ENCODE peak calls at places on chromosome 10, in eight cellular contexts. One of them, this sample, is unnamed. For H3K4me1, the result is how much of the 10 kb centered on the place peaks cover.

GRCh38 chr10:72085166-72085565 is 3.2 kb downstream of the SPOCK2 start:
- DNase-seq in tibial artery: no peak
- DNase-seq in endothelial cell of umbilical vein: no peak
- DNase-seq in stomach: no peak
- DNase-seq in ovary: no peak
- DNase-seq in mammary epithelial cell: no peak
- DNase-seq in GM23338: no peak
- DNase-seq in IMR-90: no peak
- DNase-seq in this sample: no peak

GRCh38 chr10:76942556-76943416 is 694.8 kb downstream of the KCNMA1 start:
- DNase-seq in tibial artery: no peak
- DNase-seq in endothelial cell of umbilical vein: no peak
- DNase-seq in stomach: no peak
- DNase-seq in ovary: no peak
- DNase-seq in mammary epithelial cell: peak
- DNase-seq in GM23338: no peak
- DNase-seq in IMR-90: peak
- DNase-seq in this sample: no peak

GRCh38 chr10:109219935-109220334 is 703.4 kb downstream of the XPNPEP1 start:
- DNase-seq in tibial artery: no peak
- DNase-seq in endothelial cell of umbilical vein: no peak
- DNase-seq in stomach: no peak
- DNase-seq in ovary: no peak
- DNase-seq in mammary epithelial cell: no peak
- DNase-seq in GM23338: no peak
- DNase-seq in IMR-90: no peak
- DNase-seq in this sample: no peak

GRCh38 chr10:116766241-116767198 is 24.2 kb upstream of the HSPA12A start:
- DNase-seq in tibial artery: no peak
- DNase-seq in endothelial cell of umbilical vein: no peak
- DNase-seq in stomach: no peak
- DNase-seq in ovary: no peak
- DNase-seq in mammary epithelial cell: no peak
- DNase-seq in GM23338: peak
- DNase-seq in IMR-90: no peak
- DNase-seq in this sample: no peak

GRCh38 chr10:86330778-86331763 is 35.5 kb downstream of the GRID1 start:
- DNase-seq in tibial artery: no peak
- DNase-seq in endothelial cell of umbilical vein: no peak
- DNase-seq in stomach: no peak
- DNase-seq in ovary: no peak
- DNase-seq in mammary epithelial cell: no peak
- DNase-seq in GM23338: no peak
- DNase-seq in IMR-90: no peak
- DNase-seq in this sample: peak

GRCh38 chr10:521844-522243 is 167.6 kb downstream of the DIP2C start:
- DNase-seq in tibial artery: no peak
- DNase-seq in endothelial cell of umbilical vein: no peak
- DNase-seq in stomach: no peak
- DNase-seq in ovary: peak
- DNase-seq in mammary epithelial cell: no peak
- DNase-seq in GM23338: no peak
- DNase-seq in IMR-90: no peak
- DNase-seq in this sample: no peak

GRCh38 chr10:3935933-3936359 is 150.9 kb upstream of the KLF6 start:
- DNase-seq in tibial artery: peak
- DNase-seq in endothelial cell of umbilical vein: peak
- DNase-seq in stomach: peak
- DNase-seq in ovary: no peak
- DNase-seq in mammary epithelial cell: no peak
- DNase-seq in GM23338: no peak
- DNase-seq in IMR-90: no peak
- DNase-seq in this sample: no peak

GRCh38 chr10:69757206-69757552 is 44.5 kb upstream of the COL13A1 start:
- DNase-seq in tibial artery: no peak
- DNase-seq in endothelial cell of umbilical vein: no peak
- DNase-seq in stomach: no peak
- DNase-seq in ovary: no peak
- DNase-seq in mammary epithelial cell: no peak
- DNase-seq in GM23338: no peak
- DNase-seq in IMR-90: no peak
- DNase-seq in this sample: no peak

GRCh38 chr10:45008524-45009161 is 7.9 kb downstream of the ZNF22 start:
- DNase-seq in tibial artery: no peak
- DNase-seq in endothelial cell of umbilical vein: peak
- DNase-seq in stomach: no peak
- DNase-seq in ovary: no peak
- DNase-seq in mammary epithelial cell: peak
- DNase-seq in GM23338: peak
- DNase-seq in IMR-90: peak
- DNase-seq in this sample: no peak

GRCh38 chr10:64196638-64197315 is 675.6 kb downstream of the REEP3 start:
- DNase-seq in tibial artery: no peak
- DNase-seq in endothelial cell of umbilical vein: no peak
- DNase-seq in stomach: no peak
- DNase-seq in ovary: no peak
- DNase-seq in mammary epithelial cell: no peak
- DNase-seq in GM23338: no peak
- DNase-seq in IMR-90: no peak
- DNase-seq in this sample: peak

GRCh38 chr10:99784731-99785441 is 2.4 kb downstream of the ABCC2 start:
- DNase-seq in tibial artery: no peak
- DNase-seq in endothelial cell of umbilical vein: no peak
- DNase-seq in stomach: no peak
- DNase-seq in ovary: no peak
- DNase-seq in mammary epithelial cell: no peak
- DNase-seq in GM23338: peak
- DNase-seq in IMR-90: peak
- DNase-seq in this sample: no peak

GRCh38 chr10:3850999-3851937 is 66.3 kb upstream of the KLF6 start:
- DNase-seq in tibial artery: peak
- DNase-seq in endothelial cell of umbilical vein: peak
- DNase-seq in stomach: no peak
- DNase-seq in ovary: no peak
- DNase-seq in mammary epithelial cell: peak
- DNase-seq in GM23338: no peak
- DNase-seq in IMR-90: peak
- DNase-seq in this sample: no peak

GRCh38 chr10:129645487-129645886 is 178.4 kb downstream of the MGMT start:
- DNase-seq in tibial artery: no peak
- DNase-seq in endothelial cell of umbilical vein: no peak
- DNase-seq in stomach: no peak
- DNase-seq in ovary: no peak
- DNase-seq in mammary epithelial cell: no peak
- DNase-seq in GM23338: no peak
- DNase-seq in IMR-90: no peak
- DNase-seq in this sample: no peak

GRCh38 chr10:44016101-44016500 is 367.4 kb upstream of the ZNF32 start:
- DNase-seq in tibial artery: no peak
- DNase-seq in endothelial cell of umbilical vein: no peak
- DNase-seq in stomach: no peak
- DNase-seq in ovary: no peak
- DNase-seq in mammary epithelial cell: no peak
- DNase-seq in GM23338: no peak
- DNase-seq in IMR-90: no peak
- DNase-seq in this sample: no peak

GRCh38 chr10:79342295-79342761 is 4.9 kb upstream of the PPIF start:
- DNase-seq in tibial artery: no peak
- DNase-seq in endothelial cell of umbilical vein: no peak
- DNase-seq in stomach: peak
- DNase-seq in ovary: no peak
- DNase-seq in mammary epithelial cell: no peak
- DNase-seq in GM23338: no peak
- DNase-seq in IMR-90: no peak
- DNase-seq in this sample: no peak

GRCh38 chr10:28302012-28302667 is 724 bp downstream of the MPP7 start:
- DNase-seq in tibial artery: peak
- DNase-seq in endothelial cell of umbilical vein: peak
- DNase-seq in stomach: no peak
- DNase-seq in ovary: no peak
- DNase-seq in mammary epithelial cell: no peak
- DNase-seq in GM23338: peak
- DNase-seq in IMR-90: no peak
- DNase-seq in this sample: peak

DNA sequence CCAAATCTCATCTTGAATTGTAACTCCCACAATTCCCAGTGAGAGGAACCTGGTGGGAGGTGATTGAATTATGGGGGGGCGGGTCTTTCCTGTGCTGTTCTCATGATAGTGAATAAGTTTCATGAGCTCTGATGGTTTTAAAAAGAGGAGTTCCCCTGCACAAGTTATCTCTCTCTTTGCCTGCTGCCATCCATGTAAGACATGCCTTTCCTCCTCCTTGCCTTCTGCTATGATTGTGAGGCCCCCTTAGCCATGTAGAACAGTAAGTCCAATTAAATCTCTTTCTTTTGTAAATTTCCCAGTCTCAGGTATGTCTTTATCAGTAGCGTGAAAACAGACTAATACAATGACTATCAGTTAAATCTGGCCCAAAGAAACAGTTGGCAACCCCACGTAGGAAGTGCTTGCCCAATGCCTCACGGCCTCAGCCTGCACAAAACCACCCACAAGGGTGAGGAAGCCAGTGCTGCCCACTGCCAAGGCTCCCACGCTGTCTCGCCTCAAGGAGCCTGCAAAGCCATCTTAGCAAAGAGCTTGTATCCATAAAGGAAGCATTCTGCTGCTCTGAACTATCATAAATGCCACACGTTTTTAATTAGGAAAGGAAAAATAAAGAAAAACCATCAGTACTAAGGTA is 64.6 kb downstream of the PIK3AP1 start:
- DNase-seq in tibial artery: no peak
- DNase-seq in endothelial cell of umbilical vein: no peak
- DNase-seq in stomach: no peak
- DNase-seq in ovary: no peak
- DNase-seq in mammary epithelial cell: no peak
- DNase-seq in GM23338: no peak
- DNase-seq in IMR-90: no peak
- DNase-seq in this sample: no peak
- H3K4me1 ChIP-seq in tibial artery: under half
- H3K4me1 ChIP-seq in endothelial cell of umbilical vein: under half
- H3K4me1 ChIP-seq in stomach: under half
- H3K4me1 ChIP-seq in ovary: under half
- H3K4me1 ChIP-seq in mammary epithelial cell: under half
- H3K4me1 ChIP-seq in GM23338: under half
- H3K4me1 ChIP-seq in IMR-90: under half
- H3K4me1 ChIP-seq in this sample: under half

GRCh38 chr10:7503190-7503589 is 92.4 kb upstream of the SFMBT2 start:
- DNase-seq in tibial artery: no peak
- DNase-seq in endothelial cell of umbilical vein: no peak
- DNase-seq in stomach: no peak
- DNase-seq in ovary: no peak
- DNase-seq in mammary epithelial cell: no peak
- DNase-seq in GM23338: no peak
- DNase-seq in IMR-90: no peak
- DNase-seq in this sample: no peak
- H3K4me1 ChIP-seq in tibial artery: under half
- H3K4me1 ChIP-seq in endothelial cell of umbilical vein: under half
- H3K4me1 ChIP-seq in stomach: under half
- H3K4me1 ChIP-seq in ovary: under half
- H3K4me1 ChIP-seq in mammary epithelial cell: under half
- H3K4me1 ChIP-seq in GM23338: under half
- H3K4me1 ChIP-seq in IMR-90: under half
- H3K4me1 ChIP-seq in this sample: under half

GRCh38 chr10:80509108-80509402 is 28.6 kb upstream of the SH2D4B start:
- DNase-seq in tibial artery: no peak
- DNase-seq in endothelial cell of umbilical vein: no peak
- DNase-seq in stomach: no peak
- DNase-seq in ovary: no peak
- DNase-seq in mammary epithelial cell: no peak
- DNase-seq in GM23338: no peak
- DNase-seq in IMR-90: no peak
- DNase-seq in this sample: no peak

GRCh38 chr10:80506836-80507483 is 30.7 kb upstream of the SH2D4B start:
- DNase-seq in tibial artery: no peak
- DNase-seq in endothelial cell of umbilical vein: no peak
- DNase-seq in stomach: no peak
- DNase-seq in ovary: no peak
- DNase-seq in mammary epithelial cell: no peak
- DNase-seq in GM23338: no peak
- DNase-seq in IMR-90: no peak
- DNase-seq in this sample: no peak

GRCh38 chr10:80511984-80512634 is 25.6 kb upstream of the SH2D4B start:
- DNase-seq in tibial artery: peak
- DNase-seq in endothelial cell of umbilical vein: no peak
- DNase-seq in stomach: no peak
- DNase-seq in ovary: no peak
- DNase-seq in mammary epithelial cell: no peak
- DNase-seq in GM23338: no peak
- DNase-seq in IMR-90: no peak
- DNase-seq in this sample: no peak

GRCh38 chr10:80507484-80507880 is 30.2 kb upstream of the SH2D4B start:
- DNase-seq in tibial artery: no peak
- DNase-seq in endothelial cell of umbilical vein: no peak
- DNase-seq in stomach: no peak
- DNase-seq in ovary: no peak
- DNase-seq in mammary epithelial cell: no peak
- DNase-seq in GM23338: no peak
- DNase-seq in IMR-90: no peak
- DNase-seq in this sample: no peak

GRCh38 chr10:80509403-80510161 is 28.1 kb upstream of the SH2D4B start:
- DNase-seq in tibial artery: no peak
- DNase-seq in endothelial cell of umbilical vein: peak
- DNase-seq in stomach: no peak
- DNase-seq in ovary: no peak
- DNase-seq in mammary epithelial cell: no peak
- DNase-seq in GM23338: no peak
- DNase-seq in IMR-90: peak
- DNase-seq in this sample: no peak
- H3K4me1 ChIP-seq in tibial artery: under half
- H3K4me1 ChIP-seq in endothelial cell of umbilical vein: half or more
- H3K4me1 ChIP-seq in stomach: under half
- H3K4me1 ChIP-seq in ovary: under half
- H3K4me1 ChIP-seq in mammary epithelial cell: under half
- H3K4me1 ChIP-seq in GM23338: under half
- H3K4me1 ChIP-seq in IMR-90: under half
- H3K4me1 ChIP-seq in this sample: under half

DNA sequence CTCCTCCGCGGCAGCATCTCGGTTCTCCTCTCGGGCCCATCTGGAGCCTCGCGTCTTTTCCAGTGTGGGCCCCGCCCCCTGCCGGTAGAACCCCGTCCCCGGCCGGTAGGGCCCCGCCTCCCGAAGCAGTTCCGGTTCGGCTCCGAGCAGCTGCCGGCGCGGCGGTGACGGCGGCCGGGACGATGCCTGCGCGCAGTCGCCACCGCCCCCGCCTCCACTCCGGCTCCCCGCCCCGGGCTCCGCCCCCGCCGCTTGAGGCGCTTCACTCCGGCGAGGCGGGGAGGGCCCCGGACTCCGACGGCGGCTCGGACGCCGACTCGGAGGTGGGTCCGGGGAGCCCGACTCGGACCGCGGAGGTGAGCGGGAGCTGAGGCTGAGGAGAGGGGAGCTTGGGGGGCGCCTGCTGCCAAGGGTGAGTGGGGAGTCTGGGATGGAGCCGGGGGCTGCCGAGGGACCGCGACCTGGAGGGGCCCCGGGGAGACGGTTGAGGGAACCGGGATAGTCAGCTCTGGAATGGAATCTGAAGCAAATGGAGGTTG is at the start of gene SAMD8:
- DNase-seq in tibial artery: peak
- DNase-seq in endothelial cell of umbilical vein: peak
- DNase-seq in stomach: peak
- DNase-seq in ovary: peak
- DNase-seq in mammary epithelial cell: peak
- DNase-seq in GM23338: peak
- DNase-seq in IMR-90: peak
- DNase-seq in this sample: peak
- H3K4me1 ChIP-seq in tibial artery: under half
- H3K4me1 ChIP-seq in endothelial cell of umbilical vein: under half
- H3K4me1 ChIP-seq in stomach: under half
- H3K4me1 ChIP-seq in ovary: under half
- H3K4me1 ChIP-seq in mammary epithelial cell: under half
- H3K4me1 ChIP-seq in GM23338: under half
- H3K4me1 ChIP-seq in IMR-90: under half
- H3K4me1 ChIP-seq in this sample: under half